ENCODE peak calls at places on chromosomes 7 and 10, in five cellular contexts. One of them, this sample, is unnamed.

GRCh38 chr7:23093111-23093510 is 12.5 kb upstream of the KLHL7 start:
- DNase-seq in AG09309: no peak
- DNase-seq in lower leg skin: no peak
- DNase-seq in uterus: no peak
- DNase-seq in cardiac fibroblast: peak
- DNase-seq in this sample: no peak

GRCh38 chr7:92830532-92831110 is 5.8 kb downstream of the CDK6 start:
- DNase-seq in uterus: no peak
- DNase-seq in AG09309: no peak
- DNase-seq in lower leg skin: no peak
- DNase-seq in cardiac fibroblast: no peak
- DNase-seq in this sample: no peak

GRCh38 chr10:98460837-98461499 is 14.2 kb upstream of the HPS1 start:
- DNase-seq in cardiac fibroblast: peak
- DNase-seq in lower leg skin: no peak
- DNase-seq in uterus: peak
- DNase-seq in AG09309: peak
- DNase-seq in this sample: peak

GRCh38 chr10:103598654-103599115 is 105.2 kb downstream of the NEURL1 start:
- DNase-seq in AG09309: peak
- DNase-seq in lower leg skin: no peak
- DNase-seq in cardiac fibroblast: peak
- DNase-seq in uterus: peak
- DNase-seq in this sample: peak

GRCh38 chr10:9781681-9782080 is 1236.0 kb upstream of the CELF2 start:
- DNase-seq in cardiac fibroblast: peak
- DNase-seq in AG09309: no peak
- DNase-seq in lower leg skin: no peak
- DNase-seq in uterus: no peak
- DNase-seq in this sample: no peak

GRCh38 chr10:88117869-88118632 is 254.6 kb downstream of the PTEN start:
- DNase-seq in AG09309: no peak
- DNase-seq in uterus: no peak
- DNase-seq in lower leg skin: no peak
- DNase-seq in cardiac fibroblast: no peak
- DNase-seq in this sample: no peak

GRCh38 chr7:73811760-73812168 is 19.0 kb upstream of the CLDN4 start:
- DNase-seq in AG09309: peak
- DNase-seq in lower leg skin: no peak
- DNase-seq in uterus: peak
- DNase-seq in cardiac fibroblast: peak
- DNase-seq in this sample: peak

GRCh38 chr7:40551685-40552576 is 417.1 kb downstream of the SUGCT start:
- DNase-seq in AG09309: peak
- DNase-seq in uterus: no peak
- DNase-seq in cardiac fibroblast: peak
- DNase-seq in lower leg skin: no peak
- DNase-seq in this sample: peak

GRCh38 chr7:130960208-130960988 is 226.4 kb upstream of the KLF14 start:
- DNase-seq in uterus: no peak
- DNase-seq in lower leg skin: no peak
- DNase-seq in cardiac fibroblast: peak
- DNase-seq in AG09309: peak
- DNase-seq in this sample: peak

GRCh38 chr10:50510517-50511473 is 113.0 kb downstream of the SGMS1 start:
- DNase-seq in AG09309: no peak
- DNase-seq in cardiac fibroblast: no peak
- DNase-seq in uterus: no peak
- DNase-seq in lower leg skin: no peak
- DNase-seq in this sample: no peak

GRCh38 chr7:38781991-38782390 is 127.0 kb downstream of the VPS41 start:
- DNase-seq in cardiac fibroblast: no peak
- DNase-seq in uterus: no peak
- DNase-seq in AG09309: no peak
- DNase-seq in lower leg skin: no peak
- DNase-seq in this sample: no peak

GRCh38 chr7:38775503-38775902 is 133.5 kb downstream of the VPS41 start:
- DNase-seq in uterus: no peak
- DNase-seq in cardiac fibroblast: no peak
- DNase-seq in AG09309: no peak
- DNase-seq in lower leg skin: no peak
- DNase-seq in this sample: no peak

GRCh38 chr7:38773430-38773829 is 135.6 kb downstream of the VPS41 start:
- DNase-seq in uterus: no peak
- DNase-seq in lower leg skin: no peak
- DNase-seq in cardiac fibroblast: no peak
- DNase-seq in AG09309: peak
- DNase-seq in this sample: no peak

GRCh38 chr7:38777609-38778008 is 131.4 kb downstream of the VPS41 start:
- DNase-seq in uterus: no peak
- DNase-seq in cardiac fibroblast: no peak
- DNase-seq in lower leg skin: no peak
- DNase-seq in AG09309: no peak
- DNase-seq in this sample: no peak
- H3K4me3 ChIP-seq in uterus: no peak
- H3K4me3 ChIP-seq in cardiac fibroblast: no peak
- H3K4me3 ChIP-seq in lower leg skin: no peak
- H3K4me3 ChIP-seq in AG09309: no peak
- H3K4me3 ChIP-seq in this sample: no peak

GRCh38 chr7:64636386-64636785 is 29.5 kb upstream of the ZNF107 start:
- DNase-seq in cardiac fibroblast: no peak
- DNase-seq in lower leg skin: no peak
- DNase-seq in uterus: no peak
- DNase-seq in AG09309: no peak
- DNase-seq in this sample: no peak
- TF ChIP-seq CTCF in cardiac fibroblast: peak
- TF ChIP-seq CTCF in lower leg skin: no peak
- TF ChIP-seq CTCF in uterus: no peak
- TF ChIP-seq CTCF in AG09309: no peak
- TF ChIP-seq CTCF in this sample: peak

GRCh38 chr10:5547934-5548660 is 23.3 kb downstream of the CALML3 start:
- DNase-seq in AG09309: no peak
- DNase-seq in uterus: no peak
- DNase-seq in cardiac fibroblast: peak
- DNase-seq in lower leg skin: no peak
- DNase-seq in this sample: peak
- H3K4me3 ChIP-seq in AG09309: no peak
- H3K4me3 ChIP-seq in uterus: peak
- H3K4me3 ChIP-seq in cardiac fibroblast: no peak
- H3K4me3 ChIP-seq in lower leg skin: no peak
- H3K4me3 ChIP-seq in this sample: peak

DNA sequence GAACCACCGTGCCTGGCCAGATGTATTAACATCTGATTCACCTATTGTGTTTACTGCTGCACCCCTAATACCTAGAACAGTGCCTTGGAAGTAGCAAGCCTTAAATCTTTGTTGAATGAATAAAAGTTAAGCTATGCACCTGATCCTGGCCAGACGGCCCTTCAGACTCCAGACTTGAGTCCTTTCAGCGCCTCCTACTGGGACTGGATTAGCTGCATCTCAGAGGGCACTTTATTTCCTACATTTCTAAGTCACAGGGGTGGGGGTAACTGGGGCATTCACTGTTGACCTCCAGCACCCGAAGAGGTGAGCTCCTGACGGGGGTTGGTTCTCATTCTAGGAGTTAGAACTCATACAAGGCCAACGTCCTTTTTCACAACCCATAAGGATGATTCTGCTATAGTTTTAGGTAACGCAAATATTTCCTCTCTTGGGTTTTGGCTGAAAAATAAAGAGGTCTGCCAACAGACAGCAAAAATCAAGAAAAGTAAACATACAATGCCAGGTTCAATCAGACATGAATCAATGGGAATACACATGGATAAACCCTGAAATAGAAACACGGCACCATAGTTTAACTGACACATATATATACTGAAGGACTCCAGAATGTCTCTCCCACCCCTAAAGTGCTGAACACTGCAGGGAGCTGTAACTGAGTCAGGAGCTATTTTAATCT is 48.0 kb upstream of the DLG5 start:
- DNase-seq in uterus: no peak
- DNase-seq in cardiac fibroblast: peak
- DNase-seq in AG09309: no peak
- DNase-seq in lower leg skin: no peak
- DNase-seq in this sample: peak
- TF ChIP-seq CTCF in uterus: peak
- TF ChIP-seq CTCF in cardiac fibroblast: peak
- TF ChIP-seq CTCF in AG09309: peak
- TF ChIP-seq CTCF in lower leg skin: no peak
- TF ChIP-seq CTCF in this sample: peak

GRCh38 chr10:124415210-124415609 is 3.5 kb downstream of the OAT start:
- DNase-seq in lower leg skin: no peak
- DNase-seq in cardiac fibroblast: no peak
- DNase-seq in AG09309: no peak
- DNase-seq in uterus: no peak
- DNase-seq in this sample: peak
- H3K4me3 ChIP-seq in lower leg skin: no peak
- H3K4me3 ChIP-seq in cardiac fibroblast: no peak
- H3K4me3 ChIP-seq in AG09309: no peak
- H3K4me3 ChIP-seq in uterus: no peak
- H3K4me3 ChIP-seq in this sample: no peak

GRCh38 chr10:30433779-30434272 is at the start of gene MAP3K8:
- DNase-seq in cardiac fibroblast: peak
- DNase-seq in AG09309: no peak
- DNase-seq in uterus: peak
- DNase-seq in lower leg skin: peak
- DNase-seq in this sample: peak
- TF ChIP-seq CTCF in cardiac fibroblast: no peak
- TF ChIP-seq CTCF in AG09309: no peak
- TF ChIP-seq CTCF in uterus: no peak
- TF ChIP-seq CTCF in lower leg skin: no peak
- TF ChIP-seq CTCF in this sample: no peak

GRCh38 chr10:100349087-100349486 is 2.1 kb downstream of the SCD start:
- DNase-seq in cardiac fibroblast: no peak
- DNase-seq in uterus: no peak
- DNase-seq in lower leg skin: no peak
- DNase-seq in AG09309: no peak
- DNase-seq in this sample: no peak

GRCh38 chr10:100353770-100354485 is 6.9 kb downstream of the SCD start:
- DNase-seq in AG09309: no peak
- DNase-seq in cardiac fibroblast: no peak
- DNase-seq in uterus: no peak
- DNase-seq in lower leg skin: no peak
- DNase-seq in this sample: no peak

GRCh38 chr10:100348389-100348927 is 1.4 kb downstream of the SCD start:
- DNase-seq in cardiac fibroblast: no peak
- DNase-seq in lower leg skin: no peak
- DNase-seq in AG09309: no peak
- DNase-seq in uterus: no peak
- DNase-seq in this sample: no peak

GRCh38 chr10:100349672-100350071 is 2.6 kb downstream of the SCD start:
- DNase-seq in lower leg skin: no peak
- DNase-seq in uterus: no peak
- DNase-seq in cardiac fibroblast: no peak
- DNase-seq in AG09309: no peak
- DNase-seq in this sample: no peak

DNA sequence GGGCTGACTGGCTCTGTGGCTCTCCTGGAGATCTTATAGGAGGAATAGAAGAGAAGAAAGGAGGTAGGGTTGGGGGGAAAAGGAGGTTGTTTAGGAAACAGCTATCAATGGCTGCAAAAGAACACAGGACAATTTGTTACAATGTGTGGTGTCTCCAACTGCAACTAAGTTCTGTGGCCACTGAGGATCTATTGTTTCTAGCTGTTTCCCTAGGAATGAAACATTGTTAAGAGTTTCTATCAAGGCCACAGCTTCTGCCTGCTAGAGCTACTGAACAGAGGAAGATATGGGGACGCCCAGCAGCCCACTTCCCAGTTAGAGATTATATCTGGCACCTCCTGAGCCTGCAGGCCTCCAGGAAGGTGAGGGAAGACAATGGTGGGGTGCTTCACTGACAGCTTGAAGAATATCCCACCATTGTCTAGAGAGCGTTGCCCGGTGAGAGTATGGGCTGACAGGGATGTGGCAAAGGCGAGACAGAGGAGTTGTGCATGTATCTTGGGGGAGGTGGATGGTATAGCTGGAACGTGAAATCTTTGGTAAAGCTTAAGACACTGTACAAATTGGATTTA is 4.0 kb downstream of the SCD start:
- DNase-seq in lower leg skin: no peak
- DNase-seq in AG09309: no peak
- DNase-seq in cardiac fibroblast: no peak
- DNase-seq in uterus: no peak
- DNase-seq in this sample: no peak
- H3K4me3 ChIP-seq in lower leg skin: no peak
- H3K4me3 ChIP-seq in AG09309: no peak
- H3K4me3 ChIP-seq in cardiac fibroblast: peak
- H3K4me3 ChIP-seq in uterus: no peak
- H3K4me3 ChIP-seq in this sample: peak

DNA sequence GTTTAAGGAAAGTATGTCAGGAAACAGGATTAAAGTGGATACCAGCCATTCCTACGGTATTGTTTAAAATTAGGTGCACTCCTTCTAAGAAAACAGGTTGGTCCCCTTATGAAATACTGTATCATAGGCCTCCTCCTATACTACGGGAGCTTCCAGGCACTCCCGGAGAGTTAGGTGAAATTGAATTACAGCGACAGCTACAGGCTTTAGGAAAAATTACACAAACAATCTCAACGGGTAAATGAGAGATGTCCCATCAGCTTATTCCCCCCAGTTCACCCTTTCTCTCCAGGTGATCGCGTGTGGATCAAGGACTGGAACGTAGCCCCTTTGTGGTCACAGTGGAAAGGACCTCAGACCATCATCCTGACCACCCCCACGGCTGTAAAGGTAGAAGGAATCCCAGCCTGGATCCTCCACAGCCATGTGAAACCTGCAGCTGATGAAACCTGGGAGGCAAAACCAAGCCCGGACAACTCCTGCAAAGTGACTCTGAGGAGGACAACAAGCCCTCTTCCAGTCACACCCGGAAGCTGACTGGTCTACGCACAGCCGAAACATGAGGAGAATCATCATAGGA is 25.1 kb upstream of the GHITM start:
- DNase-seq in cardiac fibroblast: peak
- DNase-seq in uterus: no peak
- DNase-seq in lower leg skin: no peak
- DNase-seq in AG09309: no peak
- DNase-seq in this sample: no peak
- TF ChIP-seq CTCF in cardiac fibroblast: peak
- TF ChIP-seq CTCF in uterus: peak
- TF ChIP-seq CTCF in lower leg skin: no peak
- TF ChIP-seq CTCF in AG09309: peak
- TF ChIP-seq CTCF in this sample: no peak

GRCh38 chr10:59903871-59904270 is 2.5 kb downstream of the CCDC6 start:
- DNase-seq in cardiac fibroblast: peak
- DNase-seq in lower leg skin: no peak
- DNase-seq in uterus: no peak
- DNase-seq in AG09309: peak
- DNase-seq in this sample: peak

GRCh38 chr10:59898125-59898835 is 8.1 kb downstream of the CCDC6 start:
- DNase-seq in cardiac fibroblast: no peak
- DNase-seq in AG09309: no peak
- DNase-seq in lower leg skin: no peak
- DNase-seq in uterus: no peak
- DNase-seq in this sample: no peak

GRCh38 chr10:59896186-59896585 is 10.2 kb downstream of the CCDC6 start:
- DNase-seq in lower leg skin: no peak
- DNase-seq in uterus: no peak
- DNase-seq in cardiac fibroblast: no peak
- DNase-seq in AG09309: no peak
- DNase-seq in this sample: no peak

GRCh38 chr10:59901481-59901880 is 4.9 kb downstream of the CCDC6 start:
- DNase-seq in cardiac fibroblast: no peak
- DNase-seq in AG09309: no peak
- DNase-seq in uterus: no peak
- DNase-seq in lower leg skin: no peak
- DNase-seq in this sample: no peak

GRCh38 chr10:59900044-59900727 is 6.2 kb downstream of the CCDC6 start:
- DNase-seq in cardiac fibroblast: no peak
- DNase-seq in uterus: no peak
- DNase-seq in lower leg skin: no peak
- DNase-seq in AG09309: no peak
- DNase-seq in this sample: no peak
- H3K4me3 ChIP-seq in cardiac fibroblast: no peak
- H3K4me3 ChIP-seq in uterus: no peak
- H3K4me3 ChIP-seq in lower leg skin: no peak
- H3K4me3 ChIP-seq in AG09309: no peak
- H3K4me3 ChIP-seq in this sample: no peak